ENCODE peak calls at places on chromosomes 3 and 15, in four cellular contexts. One of them, this sample, is unnamed.

GRCh38 chr15:65115542-65115941 is 542 bp upstream of the UBAP1L start:
- DNase-seq in heart left ventricle: no peak
- DNase-seq in WERI-Rb-1: no peak
- DNase-seq in MM.1S: no peak
- DNase-seq in this sample: no peak

GRCh38 chr15:58137686-58138085 is 495 bp upstream of the AQP9 start:
- DNase-seq in heart left ventricle: no peak
- DNase-seq in WERI-Rb-1: no peak
- DNase-seq in MM.1S: no peak
- DNase-seq in this sample: no peak

GRCh38 chr3:106120334-106120733 is 251.5 kb upstream of the CBLB start:
- DNase-seq in heart left ventricle: no peak
- DNase-seq in WERI-Rb-1: no peak
- DNase-seq in MM.1S: no peak
- DNase-seq in this sample: no peak

GRCh38 chr15:89494941-89495637 is 1.3 kb downstream of the RHCG start:
- DNase-seq in heart left ventricle: no peak
- DNase-seq in WERI-Rb-1: peak
- DNase-seq in MM.1S: peak
- DNase-seq in this sample: no peak

GRCh38 chr3:124648551-124648950 is 81.7 kb upstream of the UMPS start:
- DNase-seq in heart left ventricle: no peak
- DNase-seq in WERI-Rb-1: no peak
- DNase-seq in MM.1S: no peak
- DNase-seq in this sample: no peak

GRCh38 chr15:63950911-63951481 is 95.3 kb downstream of the DAPK2 start:
- DNase-seq in heart left ventricle: no peak
- DNase-seq in WERI-Rb-1: no peak
- DNase-seq in MM.1S: no peak
- DNase-seq in this sample: no peak

GRCh38 chr3:131957511-131957910 is 77.3 kb downstream of the CPNE4 start:
- DNase-seq in heart left ventricle: no peak
- DNase-seq in WERI-Rb-1: no peak
- DNase-seq in MM.1S: no peak
- DNase-seq in this sample: no peak

GRCh38 chr15:66655997-66656396 is 46.0 kb upstream of the SMAD6 start:
- DNase-seq in heart left ventricle: no peak
- DNase-seq in WERI-Rb-1: no peak
- DNase-seq in MM.1S: no peak
- DNase-seq in this sample: no peak

GRCh38 chr3:51734572-51734907 is 27.7 kb downstream of the GRM2 start:
- DNase-seq in heart left ventricle: no peak
- DNase-seq in WERI-Rb-1: no peak
- DNase-seq in MM.1S: no peak
- DNase-seq in this sample: no peak

GRCh38 chr3:148319161-148319915 is 378.4 kb upstream of the AGTR1 start:
- DNase-seq in heart left ventricle: no peak
- DNase-seq in WERI-Rb-1: no peak
- DNase-seq in MM.1S: peak
- DNase-seq in this sample: no peak

GRCh38 chr3:135752851-135753250 is 212.7 kb upstream of the PPP2R3A start:
- DNase-seq in heart left ventricle: no peak
- DNase-seq in WERI-Rb-1: no peak
- DNase-seq in MM.1S: no peak
- DNase-seq in this sample: no peak

GRCh38 chr15:31222769-31223345 is 103.8 kb upstream of the KLF13 start:
- DNase-seq in heart left ventricle: no peak
- DNase-seq in WERI-Rb-1: no peak
- DNase-seq in MM.1S: no peak
- DNase-seq in this sample: no peak

GRCh38 chr3:38031022-38031994 is 1.9 kb upstream of the PLCD1 start:
- DNase-seq in heart left ventricle: no peak
- DNase-seq in WERI-Rb-1: no peak
- DNase-seq in MM.1S: no peak
- DNase-seq in this sample: peak

GRCh38 chr15:97961067-97961954 is 808 bp downstream of the ARRDC4 start:
- DNase-seq in heart left ventricle: peak
- DNase-seq in WERI-Rb-1: no peak
- DNase-seq in MM.1S: peak
- DNase-seq in this sample: peak

GRCh38 chr15:73440571-73440970 is 2.4 kb upstream of the REC114 start:
- DNase-seq in heart left ventricle: no peak
- DNase-seq in WERI-Rb-1: peak
- DNase-seq in MM.1S: no peak
- DNase-seq in this sample: no peak

GRCh38 chr15:88202231-88202630 is 54.3 kb downstream of the NTRK3 start:
- DNase-seq in heart left ventricle: no peak
- DNase-seq in WERI-Rb-1: no peak
- DNase-seq in MM.1S: no peak
- DNase-seq in this sample: no peak

GRCh38 chr15:29140475-29141172 is 129.0 kb downstream of the NSMCE3 start:
- DNase-seq in heart left ventricle: no peak
- DNase-seq in WERI-Rb-1: no peak
- DNase-seq in MM.1S: no peak
- DNase-seq in this sample: peak

GRCh38 chr3:157523814-157524213 is 20.6 kb upstream of the VEPH1 start:
- DNase-seq in heart left ventricle: no peak
- DNase-seq in WERI-Rb-1: no peak
- DNase-seq in MM.1S: no peak
- DNase-seq in this sample: no peak

GRCh38 chr3:112633757-112634156 is 7.2 kb downstream of the CCDC80 start:
- DNase-seq in heart left ventricle: no peak
- DNase-seq in WERI-Rb-1: no peak
- DNase-seq in MM.1S: no peak
- DNase-seq in this sample: no peak

GRCh38 chr3:33645060-33645841 is 72.8 kb downstream of the CLASP2 start:
- DNase-seq in heart left ventricle: no peak
- DNase-seq in WERI-Rb-1: no peak
- DNase-seq in MM.1S: no peak
- DNase-seq in this sample: no peak

GRCh38 chr3:136380530-136380929 is 130.4 kb downstream of the PCCB start:
- DNase-seq in heart left ventricle: no peak
- DNase-seq in WERI-Rb-1: peak
- DNase-seq in MM.1S: no peak
- DNase-seq in this sample: no peak

GRCh38 chr3:111588527-111588926 is 6.6 kb downstream of the ZBED2 start:
- DNase-seq in heart left ventricle: no peak
- DNase-seq in WERI-Rb-1: no peak
- DNase-seq in MM.1S: no peak
- DNase-seq in this sample: no peak

GRCh38 chr3:62638316-62638715 is 236.9 kb downstream of the CADPS start:
- DNase-seq in heart left ventricle: no peak
- DNase-seq in WERI-Rb-1: no peak
- DNase-seq in MM.1S: no peak
- DNase-seq in this sample: no peak

GRCh38 chr15:74790080-74790916 is 8.4 kb downstream of the CSK start:
- DNase-seq in heart left ventricle: peak
- DNase-seq in WERI-Rb-1: no peak
- DNase-seq in MM.1S: peak
- DNase-seq in this sample: peak

GRCh38 chr3:27080126-27080525 is 289.1 kb downstream of the NEK10 start:
- DNase-seq in heart left ventricle: no peak
- DNase-seq in WERI-Rb-1: no peak
- DNase-seq in MM.1S: no peak
- DNase-seq in this sample: no peak

GRCh38 chr3:59438492-59438891 is 388.7 kb upstream of the CFAP20DC start:
- DNase-seq in heart left ventricle: no peak
- DNase-seq in WERI-Rb-1: no peak
- DNase-seq in MM.1S: no peak
- DNase-seq in this sample: no peak

GRCh38 chr15:57947781-57948180 is 117.7 kb downstream of the ALDH1A2 start:
- DNase-seq in heart left ventricle: peak
- DNase-seq in WERI-Rb-1: no peak
- DNase-seq in MM.1S: no peak
- DNase-seq in this sample: no peak

GRCh38 chr3:196790636-196791035 is 51.0 kb downstream of the PAK2 start:
- DNase-seq in heart left ventricle: no peak
- DNase-seq in WERI-Rb-1: no peak
- DNase-seq in MM.1S: no peak
- DNase-seq in this sample: no peak

GRCh38 chr3:98372445-98372844 is 18.0 kb upstream of the OR5K3 start:
- DNase-seq in heart left ventricle: no peak
- DNase-seq in WERI-Rb-1: no peak
- DNase-seq in MM.1S: no peak
- DNase-seq in this sample: no peak

GRCh38 chr3:138082085-138082991 is 33.1 kb downstream of the DZIP1L start:
- DNase-seq in heart left ventricle: no peak
- DNase-seq in WERI-Rb-1: no peak
- DNase-seq in MM.1S: peak
- DNase-seq in this sample: no peak

GRCh38 chr3:184757010-184757651 is 45.3 kb upstream of the MAGEF1 start:
- DNase-seq in heart left ventricle: peak
- DNase-seq in WERI-Rb-1: peak
- DNase-seq in MM.1S: peak
- DNase-seq in this sample: no peak

GRCh38 chr3:87468235-87468634 is 191.9 kb upstream of the POU1F1 start:
- DNase-seq in heart left ventricle: no peak
- DNase-seq in WERI-Rb-1: no peak
- DNase-seq in MM.1S: no peak
- DNase-seq in this sample: no peak

GRCh38 chr3:9918261-9919038 is 1.6 kb downstream of the IL17RC start:
- DNase-seq in heart left ventricle: no peak
- DNase-seq in WERI-Rb-1: no peak
- DNase-seq in MM.1S: no peak
- DNase-seq in this sample: no peak
- H3K4me3 ChIP-seq in heart left ventricle: no peak
- H3K4me3 ChIP-seq in WERI-Rb-1: no peak
- H3K4me3 ChIP-seq in MM.1S: no peak
- H3K4me3 ChIP-seq in this sample: no peak

GRCh38 chr15:70714575-70714974 is 48.8 kb downstream of the UACA start:
- DNase-seq in heart left ventricle: no peak
- DNase-seq in WERI-Rb-1: no peak
- DNase-seq in MM.1S: no peak
- DNase-seq in this sample: no peak
- H3K4me3 ChIP-seq in heart left ventricle: no peak
- H3K4me3 ChIP-seq in WERI-Rb-1: no peak
- H3K4me3 ChIP-seq in MM.1S: no peak
- H3K4me3 ChIP-seq in this sample: no peak

GRCh38 chr3:177199206-177199765 is 2.0 kb upstream of the TBL1XR1 start:
- DNase-seq in heart left ventricle: no peak
- DNase-seq in WERI-Rb-1: no peak
- DNase-seq in MM.1S: peak
- DNase-seq in this sample: no peak
- H3K4me3 ChIP-seq in heart left ventricle: no peak
- H3K4me3 ChIP-seq in WERI-Rb-1: no peak
- H3K4me3 ChIP-seq in MM.1S: peak
- H3K4me3 ChIP-seq in this sample: no peak

DNA sequence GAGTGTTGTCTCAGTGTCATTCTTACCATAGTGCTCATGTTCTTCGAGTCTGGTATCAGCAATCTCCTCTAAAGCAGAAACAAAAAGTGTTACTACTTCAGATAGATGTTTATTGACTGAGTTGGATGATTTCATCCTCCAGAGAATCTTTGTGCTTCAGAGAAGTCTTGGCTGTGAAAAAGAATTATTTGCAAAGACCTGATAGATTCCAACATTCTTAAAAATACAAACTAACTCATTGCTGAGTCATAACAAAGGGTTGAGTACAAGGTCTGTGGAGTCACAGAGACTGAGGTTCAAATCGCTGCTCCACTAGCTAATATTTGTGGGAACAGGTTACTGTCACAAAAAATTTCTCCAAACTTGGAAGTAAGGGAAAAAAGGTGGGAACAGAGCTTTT is 9.0 kb upstream of the STRIT1 start:
- DNase-seq in heart left ventricle: no peak
- DNase-seq in WERI-Rb-1: no peak
- DNase-seq in MM.1S: peak
- DNase-seq in this sample: no peak
- H3K4me3 ChIP-seq in heart left ventricle: no peak
- H3K4me3 ChIP-seq in WERI-Rb-1: no peak
- H3K4me3 ChIP-seq in MM.1S: no peak
- H3K4me3 ChIP-seq in this sample: no peak

DNA sequence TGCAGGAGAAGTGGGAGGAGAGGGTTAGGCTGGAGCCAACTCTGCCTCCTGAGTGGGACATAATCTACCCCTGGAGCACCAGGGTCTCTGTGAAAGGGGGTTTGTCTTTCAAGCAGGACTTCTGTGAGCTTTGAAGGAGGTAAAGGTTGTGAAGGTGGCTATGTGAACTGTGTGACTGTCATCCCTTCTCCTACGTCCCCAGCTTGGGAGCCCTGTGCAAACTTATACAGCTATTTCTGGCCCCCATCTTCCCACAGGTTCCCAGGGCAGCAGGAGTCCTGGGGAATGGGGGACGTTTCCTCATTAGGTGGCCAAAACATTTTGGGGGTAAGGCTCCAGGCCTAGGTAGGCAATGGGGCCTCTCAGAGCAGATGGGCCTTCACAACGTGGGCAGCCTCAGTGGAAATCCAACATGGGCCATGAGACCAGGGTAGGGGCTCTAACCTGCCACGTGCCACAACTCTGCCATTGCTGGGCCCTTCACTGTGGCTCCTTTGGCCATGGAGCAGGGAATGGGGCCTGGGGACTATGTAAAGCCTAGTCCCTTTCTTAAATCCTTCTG is 3.5 kb downstream of the VIPR1 start:
- DNase-seq in heart left ventricle: no peak
- DNase-seq in WERI-Rb-1: peak
- DNase-seq in MM.1S: no peak
- DNase-seq in this sample: peak
- H3K4me3 ChIP-seq in heart left ventricle: no peak
- H3K4me3 ChIP-seq in WERI-Rb-1: no peak
- H3K4me3 ChIP-seq in MM.1S: no peak
- H3K4me3 ChIP-seq in this sample: no peak

GRCh38 chr3:14127106-14127505 is 2.3 kb downstream of the TMEM43 start:
- DNase-seq in heart left ventricle: no peak
- DNase-seq in WERI-Rb-1: no peak
- DNase-seq in MM.1S: no peak
- DNase-seq in this sample: no peak
- H3K4me3 ChIP-seq in heart left ventricle: no peak
- H3K4me3 ChIP-seq in WERI-Rb-1: no peak
- H3K4me3 ChIP-seq in MM.1S: no peak
- H3K4me3 ChIP-seq in this sample: no peak

DNA sequence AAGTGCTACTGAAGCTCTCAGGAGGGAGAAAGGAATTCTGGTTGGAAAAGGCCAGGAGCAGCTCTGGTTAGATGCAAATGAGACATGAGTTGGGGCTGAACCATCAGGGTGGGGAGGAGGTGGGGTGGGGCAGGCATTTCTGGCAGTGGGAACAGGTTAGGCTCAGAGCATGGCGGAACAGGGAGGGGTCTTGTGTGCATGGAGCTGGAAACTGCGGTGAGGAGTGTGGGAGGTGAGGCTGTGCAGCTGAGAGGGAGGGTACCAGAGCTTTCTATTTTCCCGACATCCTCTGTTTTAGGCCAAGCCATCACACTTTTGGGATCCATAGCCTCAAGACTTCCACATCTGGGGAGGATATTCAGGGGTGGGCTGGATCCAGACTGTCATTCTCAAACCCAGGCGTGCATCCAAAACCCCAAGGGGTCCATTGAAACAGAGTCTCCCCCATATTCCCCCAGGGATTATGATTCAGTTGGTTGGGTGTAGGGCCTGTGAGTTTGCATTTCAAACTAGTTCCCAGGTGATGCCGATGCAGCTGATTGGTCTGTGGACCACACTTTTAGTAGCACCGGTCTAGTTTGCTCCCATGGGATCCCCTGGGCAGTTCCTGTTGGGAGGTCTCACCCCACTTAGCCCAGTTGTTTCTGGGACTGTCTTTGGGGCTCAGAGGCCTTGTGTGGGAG is 100.9 kb upstream of the TLE3 start:
- DNase-seq in heart left ventricle: no peak
- DNase-seq in WERI-Rb-1: no peak
- DNase-seq in MM.1S: no peak
- DNase-seq in this sample: no peak
- H3K4me3 ChIP-seq in heart left ventricle: no peak
- H3K4me3 ChIP-seq in WERI-Rb-1: no peak
- H3K4me3 ChIP-seq in MM.1S: no peak
- H3K4me3 ChIP-seq in this sample: no peak